ENCODE peak calls at places on chromosomes 2 and 18, in nine cellular contexts. A is GM12878, O is suprapubic skin, U is endothelial cell of umbilical vein, D is H1, L is Panc1, H is stomach, Q is prostate gland, J is SK-N-MC. K is an unnamed sample.

GRCh38 chr2:127052068-127052770 is 54.7 kb downstream of the BIN1 start:
- DNase-seq in A (no peak), O (peak; percentile 63), U (no peak), D (no peak), L (no peak), H (no peak), Q (no peak), J (no peak), K (peak; percentile 78)

GRCh38 chr2:70870790-70871189 is 35.2 kb upstream of the CD207 start:
- DNase-seq in A (no peak), O (no peak), U (no peak), D (no peak), L (no peak), H (no peak), Q (no peak), J (no peak), K (no peak)

GRCh38 chr2:62858231-62858832 is 152.8 kb downstream of the EHBP1 start:
- DNase-seq in A (no peak), O (no peak), U (no peak), D (no peak), L (no peak), H (no peak), Q (no peak), J (no peak), K (no peak)

GRCh38 chr2:26477911-26478253 is at the start of gene OTOF:
- DNase-seq in A (no peak), O (no peak), U (peak; percentile 30), D (no peak), L (no peak), H (no peak), Q (no peak), J (no peak), K (no peak)

GRCh38 chr2:170966648-170967396 is 37.8 kb downstream of the GORASP2 start:
- DNase-seq in A (no peak), O (no peak), U (no peak), D (no peak), L (no peak), H (no peak), Q (no peak), J (no peak), K (no peak)

GRCh38 chr2:8606649-8607550 is 75.0 kb upstream of the ID2 start:
- DNase-seq in A (no peak), O (no peak), U (no peak), D (no peak), L (no peak), H (no peak), Q (no peak), J (no peak), K (no peak)

GRCh38 chr2:25478736-25479135 is 137.0 kb upstream of the DNMT3A start:
- DNase-seq in A (no peak), O (no peak), U (no peak), D (no peak), L (no peak), H (no peak), Q (no peak), J (no peak), K (no peak)

GRCh38 chr2:171822520-171823297 is 71.3 kb downstream of the SLC25A12 start:
- DNase-seq in A (no peak), O (no peak), U (no peak), D (no peak), L (no peak), H (no peak), Q (no peak), J (no peak), K (no peak)

GRCh38 chr2:144480257-144480656 is 39.7 kb downstream of the ZEB2 start:
- DNase-seq in A (no peak), O (no peak), U (no peak), D (no peak), L (no peak), H (no peak), Q (no peak), J (no peak), K (no peak)

GRCh38 chr2:197168705-197169104 is 141.9 kb downstream of the ANKRD44 start:
- DNase-seq in A (no peak), O (peak; percentile 68), U (peak; percentile 73), D (peak; percentile 87), L (no peak), H (peak; percentile 75), Q (no peak), J (peak; percentile 40), K (peak; percentile 88)

GRCh38 chr18:79531926-79532689 is 136.4 kb downstream of the NFATC1 start:
- DNase-seq in A (no peak), O (peak; percentile 52), U (no peak), D (no peak), L (no peak), H (no peak), Q (no peak), J (no peak), K (no peak)

GRCh38 chr2:121093735-121094520 is 191.1 kb downstream of the TFCP2L1 start:
- DNase-seq in A (no peak), O (no peak), U (no peak), D (no peak), L (no peak), H (no peak), Q (no peak), J (no peak), K (peak; percentile 14)

GRCh38 chr2:28565720-28566295 is 69.9 kb downstream of the PLB1 start:
- DNase-seq in A (no peak), O (no peak), U (no peak), D (no peak), L (no peak), H (no peak), Q (peak; percentile 90), J (no peak), K (no peak)

GRCh38 chr2:23465138-23465537 is 80.2 kb downstream of the KLHL29 start:
- DNase-seq in A (no peak), O (no peak), U (no peak), D (no peak), L (no peak), H (no peak), Q (no peak), J (no peak), K (peak; percentile 54)

GRCh38 chr2:224311226-224311625 is 90.7 kb downstream of the FAM124B start:
- DNase-seq in A (no peak), O (no peak), U (no peak), D (no peak), L (no peak), H (no peak), Q (no peak), J (no peak), K (no peak)

GRCh38 chr18:78624646-78625279 is 354.9 kb upstream of the SALL3 start:
- DNase-seq in A (no peak), O (no peak), U (no peak), D (no peak), L (no peak), H (peak; percentile 21), Q (no peak), J (no peak), K (no peak)

GRCh38 chr2:30985493-30986292 is 152.5 kb downstream of the GALNT14 start:
- DNase-seq in A (no peak), O (no peak), U (no peak), D (no peak), L (no peak), H (no peak), Q (no peak), J (no peak), K (no peak)
- TF ChIP-seq POLR2AphosphoS5 in A (no peak), O (no peak), U (no peak), D (no peak), L (no peak), H (no peak), Q (no peak), J (no peak), K (no peak)

GRCh38 chr2:3465844-3466481 is 53.4 kb downstream of the ADI1 start:
- DNase-seq in A (no peak), O (no peak), U (no peak), D (no peak), L (no peak), H (no peak), Q (no peak), J (no peak), K (peak; percentile 53)

GRCh38 chr2:3468296-3468988 is 50.9 kb downstream of the ADI1 start:
- DNase-seq in A (no peak), O (no peak), U (no peak), D (no peak), L (no peak), H (no peak), Q (no peak), J (no peak), K (peak; percentile 66)

GRCh38 chr2:3466482-3466863 is 52.9 kb downstream of the ADI1 start:
- DNase-seq in A (no peak), O (no peak), U (no peak), D (no peak), L (no peak), H (no peak), Q (no peak), J (no peak), K (peak; percentile 65)

GRCh38 chr2:3466966-3467365 is 52.4 kb downstream of the ADI1 start:
- DNase-seq in A (no peak), O (no peak), U (no peak), D (no peak), L (no peak), H (no peak), Q (no peak), J (no peak), K (peak; percentile 41)

DNA sequence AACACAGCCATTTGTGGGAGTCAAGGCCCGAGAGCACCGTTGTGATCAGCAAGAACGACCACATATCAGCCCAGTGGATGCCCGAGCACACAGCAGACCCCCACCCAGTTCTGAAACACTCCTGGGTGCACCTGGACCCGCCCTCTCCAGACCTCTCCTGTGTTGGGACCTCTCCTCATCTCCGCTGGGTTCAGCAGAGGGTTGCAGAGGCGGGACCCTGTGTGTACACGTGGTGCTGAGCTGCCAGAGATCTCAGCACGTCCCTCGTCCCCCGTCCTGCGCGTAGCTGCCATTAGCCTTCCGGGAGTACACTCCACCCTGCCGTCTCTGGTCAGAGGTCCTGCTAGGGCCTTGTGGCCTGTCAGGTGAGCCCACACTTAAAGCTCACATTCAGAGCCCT is 51.7 kb downstream of the ADI1 start:
- DNase-seq in A (no peak), O (no peak), U (no peak), D (no peak), L (no peak), H (no peak), Q (no peak), J (no peak), K (peak; percentile 53)
- H3K36me3 ChIP-seq in A (peaks cover 4% of the 10 kb centered on the region), O (peaks cover 56% of the 10 kb centered on the region), U (no peaks in the 10 kb centered on the region), D (peaks cover 14% of the 10 kb centered on the region), L (no peaks in the 10 kb centered on the region), H (peaks cover 99% of the 10 kb centered on the region), Q (no peaks in the 10 kb centered on the region), J (no peaks in the 10 kb centered on the region), K (no peaks in the 10 kb centered on the region)

DNA sequence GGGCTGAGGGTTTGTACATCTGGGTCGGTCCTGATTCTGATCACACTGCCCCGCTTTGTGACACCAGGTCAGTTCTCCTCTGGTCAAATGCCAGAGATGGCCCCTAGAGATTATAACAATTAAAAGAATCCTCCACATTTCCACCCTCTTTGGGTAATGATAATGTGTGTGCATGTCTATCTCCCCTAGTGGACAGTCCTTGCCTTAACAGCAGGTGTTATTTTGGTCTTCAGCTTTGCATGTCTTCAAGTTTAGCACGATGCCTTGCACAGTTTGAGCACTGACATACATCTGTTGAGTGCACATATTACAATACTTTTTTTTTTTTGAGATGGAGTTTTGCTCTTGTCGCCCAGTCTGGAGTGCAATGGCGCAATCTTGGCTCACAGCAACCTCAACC is 25.7 kb upstream of the COX7A2L start:
- DNase-seq in A (no peak), O (no peak), U (no peak), D (no peak), L (no peak), H (no peak), Q (no peak), J (no peak), K (no peak)
- TF ChIP-seq POLR2AphosphoS5 in A (no peak), O (no peak), U (no peak), D (no peak), L (no peak), H (no peak), Q (no peak), J (no peak), K (no peak)

GRCh38 chr18:36337679-36338419 is 40.3 kb downstream of the FHOD3 start:
- DNase-seq in A (no peak), O (no peak), U (no peak), D (no peak), L (no peak), H (no peak), Q (no peak), J (no peak), K (no peak)
- H3K36me3 ChIP-seq in A (no peaks in the 10 kb centered on the region), O (no peaks in the 10 kb centered on the region), U (no peaks in the 10 kb centered on the region), D (no peaks in the 10 kb centered on the region), L (no peaks in the 10 kb centered on the region), H (no peaks in the 10 kb centered on the region), Q (no peaks in the 10 kb centered on the region), J (no peaks in the 10 kb centered on the region), K (no peaks in the 10 kb centered on the region)